ENCODE peak calls at places on chromosomes 16 and 17, in eight cellular contexts. One of them, this sample, is unnamed.

GRCh38 chr16:15526097-15526496 is 91.7 kb downstream of the BMERB1 start:
- DNase-seq in stomach: no peak
- DNase-seq in ovary: no peak
- DNase-seq in suprapubic skin: no peak
- DNase-seq in breast epithelium: no peak
- DNase-seq in HepG2: no peak
- DNase-seq in vagina: no peak
- DNase-seq in uterus: no peak
- DNase-seq in this sample: no peak

GRCh38 chr16:68987734-68988457 is 117.6 kb upstream of the HAS3 start:
- DNase-seq in stomach: no peak
- DNase-seq in ovary: no peak
- DNase-seq in suprapubic skin: no peak
- DNase-seq in breast epithelium: no peak
- DNase-seq in HepG2: no peak
- DNase-seq in vagina: no peak
- DNase-seq in uterus: no peak
- DNase-seq in this sample: peak

GRCh38 chr16:15636392-15636873 is 6.5 kb downstream of the MARF1 start:
- DNase-seq in stomach: no peak
- DNase-seq in ovary: no peak
- DNase-seq in suprapubic skin: no peak
- DNase-seq in breast epithelium: no peak
- DNase-seq in HepG2: no peak
- DNase-seq in vagina: no peak
- DNase-seq in uterus: no peak
- DNase-seq in this sample: no peak

GRCh38 chr17:1909985-1910384 is 80.2 kb downstream of the RPA1 start:
- DNase-seq in stomach: no peak
- DNase-seq in ovary: no peak
- DNase-seq in suprapubic skin: no peak
- DNase-seq in breast epithelium: no peak
- DNase-seq in HepG2: peak
- DNase-seq in vagina: no peak
- DNase-seq in uterus: no peak
- DNase-seq in this sample: no peak

GRCh38 chr17:27950995-27951394 is 57.8 kb upstream of the LYRM9 start:
- DNase-seq in stomach: no peak
- DNase-seq in ovary: no peak
- DNase-seq in suprapubic skin: no peak
- DNase-seq in breast epithelium: no peak
- DNase-seq in HepG2: no peak
- DNase-seq in vagina: no peak
- DNase-seq in uterus: no peak
- DNase-seq in this sample: no peak

GRCh38 chr17:27603870-27604794 is 26.9 kb upstream of the LGALS9 start:
- DNase-seq in stomach: peak
- DNase-seq in ovary: no peak
- DNase-seq in suprapubic skin: no peak
- DNase-seq in breast epithelium: no peak
- DNase-seq in HepG2: no peak
- DNase-seq in vagina: no peak
- DNase-seq in uterus: no peak
- DNase-seq in this sample: peak

GRCh38 chr16:83433201-83433600 is 374.6 kb upstream of the HSBP1 start:
- DNase-seq in stomach: no peak
- DNase-seq in ovary: no peak
- DNase-seq in suprapubic skin: no peak
- DNase-seq in breast epithelium: no peak
- DNase-seq in HepG2: no peak
- DNase-seq in vagina: no peak
- DNase-seq in uterus: no peak
- DNase-seq in this sample: no peak

GRCh38 chr17:42459983-42460300 is 1.3 kb downstream of the ATP6V0A1 start:
- DNase-seq in stomach: no peak
- DNase-seq in ovary: no peak
- DNase-seq in suprapubic skin: no peak
- DNase-seq in breast epithelium: no peak
- DNase-seq in HepG2: no peak
- DNase-seq in vagina: no peak
- DNase-seq in uterus: no peak
- DNase-seq in this sample: peak

GRCh38 chr16:22813946-22814325 is at the start of gene HS3ST2:
- DNase-seq in stomach: no peak
- DNase-seq in ovary: peak
- DNase-seq in suprapubic skin: peak
- DNase-seq in breast epithelium: no peak
- DNase-seq in HepG2: no peak
- DNase-seq in vagina: no peak
- DNase-seq in uterus: peak
- DNase-seq in this sample: peak

GRCh38 chr16:8109510-8110369 is 480.6 kb downstream of the TMEM114 start:
- DNase-seq in stomach: no peak
- DNase-seq in ovary: no peak
- DNase-seq in suprapubic skin: no peak
- DNase-seq in breast epithelium: no peak
- DNase-seq in HepG2: no peak
- DNase-seq in vagina: no peak
- DNase-seq in uterus: no peak
- DNase-seq in this sample: no peak

GRCh38 chr16:85329059-85329812 is 217.0 kb upstream of the CIBAR2 start:
- DNase-seq in stomach: peak
- DNase-seq in ovary: peak
- DNase-seq in suprapubic skin: no peak
- DNase-seq in breast epithelium: no peak
- DNase-seq in HepG2: no peak
- DNase-seq in vagina: no peak
- DNase-seq in uterus: no peak
- DNase-seq in this sample: no peak

GRCh38 chr17:863880-864279 is 81.7 kb downstream of the MRM3 start:
- DNase-seq in stomach: no peak
- DNase-seq in ovary: no peak
- DNase-seq in suprapubic skin: no peak
- DNase-seq in breast epithelium: no peak
- DNase-seq in HepG2: no peak
- DNase-seq in vagina: no peak
- DNase-seq in uterus: no peak
- DNase-seq in this sample: peak

GRCh38 chr17:45310380-45311324 is 6.2 kb downstream of the MAP3K14 start:
- DNase-seq in stomach: peak
- DNase-seq in ovary: no peak
- DNase-seq in suprapubic skin: no peak
- DNase-seq in breast epithelium: no peak
- DNase-seq in HepG2: no peak
- DNase-seq in vagina: no peak
- DNase-seq in uterus: no peak
- DNase-seq in this sample: peak

GRCh38 chr16:87653234-87653633 is 50.9 kb downstream of the JPH3 start:
- DNase-seq in stomach: no peak
- DNase-seq in ovary: no peak
- DNase-seq in suprapubic skin: no peak
- DNase-seq in breast epithelium: no peak
- DNase-seq in HepG2: peak
- DNase-seq in vagina: no peak
- DNase-seq in uterus: no peak
- DNase-seq in this sample: no peak

GRCh38 chr17:4269915-4270314 is 6.1 kb upstream of the ANKFY1 start:
- DNase-seq in stomach: no peak
- DNase-seq in ovary: no peak
- DNase-seq in suprapubic skin: no peak
- DNase-seq in breast epithelium: no peak
- DNase-seq in HepG2: no peak
- DNase-seq in vagina: no peak
- DNase-seq in uterus: no peak
- DNase-seq in this sample: no peak

GRCh38 chr16:53904533-53904932 is 200.6 kb downstream of the FTO start:
- DNase-seq in stomach: no peak
- DNase-seq in ovary: no peak
- DNase-seq in suprapubic skin: no peak
- DNase-seq in breast epithelium: no peak
- DNase-seq in HepG2: no peak
- DNase-seq in vagina: no peak
- DNase-seq in uterus: no peak
- DNase-seq in this sample: no peak

GRCh38 chr16:67206129-67206837 is 7.4 kb downstream of the ELMO3 start:
- DNase-seq in stomach: no peak
- DNase-seq in ovary: no peak
- DNase-seq in suprapubic skin: no peak
- DNase-seq in breast epithelium: no peak
- DNase-seq in HepG2: no peak
- DNase-seq in vagina: no peak
- DNase-seq in uterus: no peak
- DNase-seq in this sample: no peak

DNA sequence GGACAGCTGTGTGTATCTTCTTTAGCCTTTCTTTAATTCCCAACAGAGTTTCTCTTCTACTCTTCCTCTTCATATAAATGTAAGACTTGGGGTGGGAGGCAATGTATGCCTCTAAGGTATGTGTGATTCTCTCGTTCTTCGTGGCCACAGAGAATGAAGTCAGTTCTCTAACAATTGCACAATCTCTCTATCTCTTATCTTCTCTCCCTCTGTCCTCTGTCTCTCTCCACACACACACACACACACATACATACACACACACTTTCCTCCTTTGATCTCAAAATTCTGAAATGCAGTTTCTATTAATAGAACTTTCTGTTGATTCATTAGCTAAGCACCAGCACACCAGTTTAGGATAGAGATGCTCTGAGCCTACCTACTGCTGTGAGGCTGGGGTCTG is 615.7 kb upstream of the SALL1 start:
- DNase-seq in stomach: no peak
- DNase-seq in ovary: no peak
- DNase-seq in suprapubic skin: no peak
- DNase-seq in breast epithelium: no peak
- DNase-seq in HepG2: peak
- DNase-seq in vagina: no peak
- DNase-seq in uterus: no peak
- DNase-seq in this sample: no peak
- TF ChIP-seq POLR2A in stomach: no peak
- TF ChIP-seq POLR2A in ovary: no peak
- TF ChIP-seq POLR2A in suprapubic skin: no peak
- TF ChIP-seq POLR2A in breast epithelium: no peak
- TF ChIP-seq POLR2A in HepG2: no peak
- TF ChIP-seq POLR2A in vagina: no peak
- TF ChIP-seq POLR2A in uterus: no peak
- TF ChIP-seq POLR2A in this sample: no peak

DNA sequence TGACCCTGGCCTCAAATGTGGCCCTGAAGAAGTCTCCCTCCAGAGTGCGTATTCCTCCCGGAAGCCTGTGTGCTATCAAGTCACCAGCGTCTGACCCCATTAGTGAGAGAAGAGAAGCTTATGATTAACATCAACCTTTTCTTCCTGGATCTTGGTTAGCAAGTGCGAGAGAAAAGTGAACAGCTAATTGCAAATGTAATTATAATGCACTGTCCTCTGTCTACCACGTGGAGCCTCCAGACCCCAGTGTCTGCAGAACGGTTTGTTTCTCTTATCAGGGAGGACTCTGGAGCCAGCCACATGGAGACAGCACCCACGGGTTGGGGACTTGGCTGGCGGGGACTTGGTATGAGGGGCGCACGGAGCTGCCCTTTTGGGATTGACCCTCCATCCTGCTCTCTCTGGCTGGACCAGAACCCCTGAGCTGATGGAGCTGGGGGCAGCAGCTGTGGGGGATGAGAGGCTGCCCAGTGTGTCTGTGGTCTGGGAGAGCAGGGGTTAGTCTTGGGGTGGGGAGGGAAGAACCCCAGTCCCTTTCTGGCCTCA is 5.7 kb upstream of the TAC4 start:
- DNase-seq in stomach: no peak
- DNase-seq in ovary: no peak
- DNase-seq in suprapubic skin: no peak
- DNase-seq in breast epithelium: no peak
- DNase-seq in HepG2: no peak
- DNase-seq in vagina: no peak
- DNase-seq in uterus: no peak
- DNase-seq in this sample: no peak
- TF ChIP-seq POLR2A in stomach: no peak
- TF ChIP-seq POLR2A in ovary: no peak
- TF ChIP-seq POLR2A in suprapubic skin: no peak
- TF ChIP-seq POLR2A in breast epithelium: no peak
- TF ChIP-seq POLR2A in HepG2: no peak
- TF ChIP-seq POLR2A in vagina: no peak
- TF ChIP-seq POLR2A in uterus: no peak
- TF ChIP-seq POLR2A in this sample: no peak

DNA sequence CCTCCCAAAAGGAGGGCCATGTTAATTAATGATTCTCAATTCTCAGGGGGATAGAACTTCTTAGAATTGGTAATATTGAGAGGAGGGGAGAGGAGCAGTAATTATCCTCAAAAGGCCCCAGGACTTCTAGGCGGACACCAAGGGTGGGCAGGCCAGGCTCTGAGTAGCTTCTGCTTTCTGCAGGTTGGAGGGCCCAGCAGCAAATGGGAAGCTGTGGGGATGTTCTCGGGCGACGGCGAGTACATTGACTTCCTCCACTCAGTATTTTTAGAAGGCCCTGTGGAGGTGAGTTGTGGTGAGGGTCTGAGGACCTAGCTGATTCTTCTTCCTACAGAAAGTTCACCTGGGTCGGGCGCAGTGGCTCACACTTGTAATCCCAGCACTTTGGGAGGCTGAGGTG is 57.5 kb downstream of the DNAH2 start:
- DNase-seq in stomach: no peak
- DNase-seq in ovary: no peak
- DNase-seq in suprapubic skin: no peak
- DNase-seq in breast epithelium: no peak
- DNase-seq in HepG2: no peak
- DNase-seq in vagina: no peak
- DNase-seq in uterus: no peak
- DNase-seq in this sample: no peak
- TF ChIP-seq POLR2A in stomach: no peak
- TF ChIP-seq POLR2A in ovary: no peak
- TF ChIP-seq POLR2A in suprapubic skin: no peak
- TF ChIP-seq POLR2A in breast epithelium: no peak
- TF ChIP-seq POLR2A in HepG2: no peak
- TF ChIP-seq POLR2A in vagina: no peak
- TF ChIP-seq POLR2A in uterus: no peak
- TF ChIP-seq POLR2A in this sample: no peak

GRCh38 chr16:30557397-30557949 is 701 bp downstream of the ZNF764 start:
- DNase-seq in stomach: no peak
- DNase-seq in ovary: no peak
- DNase-seq in suprapubic skin: no peak
- DNase-seq in breast epithelium: no peak
- DNase-seq in HepG2: no peak
- DNase-seq in vagina: no peak
- DNase-seq in uterus: peak
- DNase-seq in this sample: no peak

GRCh38 chr16:30559690-30560089 is 1.5 kb upstream of the ZNF764 start:
- DNase-seq in stomach: no peak
- DNase-seq in ovary: no peak
- DNase-seq in suprapubic skin: no peak
- DNase-seq in breast epithelium: no peak
- DNase-seq in HepG2: no peak
- DNase-seq in vagina: no peak
- DNase-seq in uterus: no peak
- DNase-seq in this sample: no peak

GRCh38 chr16:30558789-30559377 is 709 bp upstream of the ZNF764 start:
- DNase-seq in stomach: no peak
- DNase-seq in ovary: no peak
- DNase-seq in suprapubic skin: no peak
- DNase-seq in breast epithelium: no peak
- DNase-seq in HepG2: no peak
- DNase-seq in vagina: no peak
- DNase-seq in uterus: no peak
- DNase-seq in this sample: no peak

GRCh38 chr16:30555848-30556473 is 2.2 kb downstream of the ZNF764 start:
- DNase-seq in stomach: no peak
- DNase-seq in ovary: no peak
- DNase-seq in suprapubic skin: no peak
- DNase-seq in breast epithelium: no peak
- DNase-seq in HepG2: no peak
- DNase-seq in vagina: no peak
- DNase-seq in uterus: no peak
- DNase-seq in this sample: no peak

GRCh38 chr16:30557950-30558788 is at the start of gene ZNF764:
- DNase-seq in stomach: peak
- DNase-seq in ovary: peak
- DNase-seq in suprapubic skin: peak
- DNase-seq in breast epithelium: peak
- DNase-seq in HepG2: peak
- DNase-seq in vagina: no peak
- DNase-seq in uterus: peak
- DNase-seq in this sample: peak
- TF ChIP-seq POLR2A in stomach: no peak
- TF ChIP-seq POLR2A in ovary: peak
- TF ChIP-seq POLR2A in suprapubic skin: no peak
- TF ChIP-seq POLR2A in breast epithelium: no peak
- TF ChIP-seq POLR2A in HepG2: peak
- TF ChIP-seq POLR2A in vagina: no peak
- TF ChIP-seq POLR2A in uterus: peak
- TF ChIP-seq POLR2A in this sample: peak

This sample was measured in erythroblast.